ENCODE peak calls at places on chromosomes 3 and 15, in nine cellular contexts. G is effector CD8-positive, alpha-beta T cell; A is Peyer's patch; C is WERI-Rb-1; D is AG10803; V is WTC11; M is epithelial cell of prostate; T is LoVo; P is nephron progenitor cell. H is an unnamed sample.

GRCh38 chr3:183195266-183195665 is 32.7 kb upstream of the LAMP3 start:
- DNase-seq in P (no peak), C (no peak), V (no peak), M (no peak), D (no peak), G (no peak), A (no peak), T (no peak), H (no peak)

GRCh38 chr3:171446801-171447578 is 13.2 kb downstream of the TNIK start:
- DNase-seq in V (no peak), C (no peak), G (no peak), A (no peak), T (peak; percentile 71), M (peak; percentile 76), P (no peak), D (peak; percentile 63), H (peak; percentile 37)

GRCh38 chr15:59165726-59166125 is 40.9 kb upstream of the LDHAL6B start:
- DNase-seq in P (no peak), T (peak; percentile 41), A (no peak), V (no peak), G (no peak), C (no peak), D (peak; percentile 53), M (peak; percentile 62), H (peak; percentile 89)

GRCh38 chr3:72127843-72128242 is 342.9 kb upstream of the PROK2 start:
- DNase-seq in M (peak; percentile 29), T (no peak), C (no peak), P (no peak), A (no peak), D (peak; percentile 39), G (no peak), V (no peak), H (no peak)

GRCh38 chr3:113266738-113267137 is 55.4 kb downstream of the BOC start:
- DNase-seq in G (no peak), A (no peak), V (no peak), C (no peak), T (no peak), D (no peak), M (no peak), P (no peak), H (no peak)

GRCh38 chr3:45332901-45333407 is 55.4 kb upstream of the LARS2 start:
- DNase-seq in P (no peak), D (no peak), G (no peak), T (no peak), C (no peak), A (no peak), V (no peak), M (no peak), H (no peak)

GRCh38 chr3:143414571-143415253 is 295.1 kb downstream of the CHST2 start:
- DNase-seq in D (no peak), C (no peak), V (no peak), A (no peak), M (no peak), T (no peak), G (no peak), P (no peak), H (no peak)

GRCh38 chr3:138348950-138349739 is 766 bp downstream of the MRAS start:
- DNase-seq in C (peak; percentile 44), A (no peak), D (peak; percentile 37), G (no peak), V (peak; percentile 20), M (no peak), P (peak; percentile 21), T (no peak), H (no peak)

GRCh38 chr15:69474846-69475455 is 22.3 kb downstream of the RPLP1 start:
- DNase-seq in P (no peak), G (no peak), V (no peak), A (no peak), D (no peak), C (no peak), M (no peak), T (no peak), H (peak; percentile 81)